ENCODE peak calls at places on chromosomes 7 and 10, in eight cellular contexts. One of them, this sample, is unnamed.

GRCh38 chr10:86687750-86688149 is 19.4 kb downstream of the LDB3 start:
- DNase-seq in effector CD4-positive, alpha-beta T cell: no peak
- DNase-seq in T-helper 2 cell: no peak
- DNase-seq in lower leg skin: no peak
- DNase-seq in HS-27A: no peak
- DNase-seq in epithelial cell of proximal tubule: no peak
- DNase-seq in T1000: no peak
- DNase-seq in activated CD4-positive, alpha-beta T cell treated with anti-CD3 and anti-CD28 coated beads, Interleukin-2, amount 50 U/mL, for 1 hour: no peak
- DNase-seq in this sample: no peak

GRCh38 chr7:117830422-117830954 is 42.8 kb downstream of the CTTNBP2 start:
- DNase-seq in epithelial cell of proximal tubule: no peak
- DNase-seq in T1000: no peak
- DNase-seq in HS-27A: no peak
- DNase-seq in lower leg skin: no peak
- DNase-seq in activated CD4-positive, alpha-beta T cell treated with anti-CD3 and anti-CD28 coated beads, Interleukin-2, amount 50 U/mL, for 1 hour: no peak
- DNase-seq in effector CD4-positive, alpha-beta T cell: no peak
- DNase-seq in T-helper 2 cell: no peak
- DNase-seq in this sample: no peak

GRCh38 chr7:23680417-23681405 is 712 bp downstream of the FAM221A start:
- DNase-seq in T-helper 2 cell: peak
- DNase-seq in HS-27A: no peak
- DNase-seq in lower leg skin: peak
- DNase-seq in T1000: no peak
- DNase-seq in activated CD4-positive, alpha-beta T cell treated with anti-CD3 and anti-CD28 coated beads, Interleukin-2, amount 50 U/mL, for 1 hour: peak
- DNase-seq in epithelial cell of proximal tubule: no peak
- DNase-seq in effector CD4-positive, alpha-beta T cell: peak
- DNase-seq in this sample: peak

GRCh38 chr10:103852189-103852711 is 3.1 kb downstream of the SH3PXD2A start:
- DNase-seq in T1000: no peak
- DNase-seq in effector CD4-positive, alpha-beta T cell: no peak
- DNase-seq in lower leg skin: no peak
- DNase-seq in activated CD4-positive, alpha-beta T cell treated with anti-CD3 and anti-CD28 coated beads, Interleukin-2, amount 50 U/mL, for 1 hour: no peak
- DNase-seq in epithelial cell of proximal tubule: no peak
- DNase-seq in T-helper 2 cell: no peak
- DNase-seq in HS-27A: no peak
- DNase-seq in this sample: no peak

GRCh38 chr7:131363719-131364118 is 36.0 kb downstream of the MKLN1 start:
- DNase-seq in epithelial cell of proximal tubule: no peak
- DNase-seq in lower leg skin: no peak
- DNase-seq in T-helper 2 cell: no peak
- DNase-seq in HS-27A: no peak
- DNase-seq in activated CD4-positive, alpha-beta T cell treated with anti-CD3 and anti-CD28 coated beads, Interleukin-2, amount 50 U/mL, for 1 hour: no peak
- DNase-seq in T1000: no peak
- DNase-seq in effector CD4-positive, alpha-beta T cell: no peak
- DNase-seq in this sample: no peak

GRCh38 chr7:135204876-135205275 is 6.5 kb downstream of the WDR91 start:
- DNase-seq in effector CD4-positive, alpha-beta T cell: no peak
- DNase-seq in T-helper 2 cell: no peak
- DNase-seq in epithelial cell of proximal tubule: no peak
- DNase-seq in T1000: no peak
- DNase-seq in HS-27A: no peak
- DNase-seq in lower leg skin: no peak
- DNase-seq in activated CD4-positive, alpha-beta T cell treated with anti-CD3 and anti-CD28 coated beads, Interleukin-2, amount 50 U/mL, for 1 hour: no peak
- DNase-seq in this sample: no peak

GRCh38 chr10:99709480-99710229 is 22.3 kb downstream of the COX15 start:
- DNase-seq in effector CD4-positive, alpha-beta T cell: no peak
- DNase-seq in T1000: no peak
- DNase-seq in epithelial cell of proximal tubule: no peak
- DNase-seq in T-helper 2 cell: peak
- DNase-seq in activated CD4-positive, alpha-beta T cell treated with anti-CD3 and anti-CD28 coated beads, Interleukin-2, amount 50 U/mL, for 1 hour: no peak
- DNase-seq in lower leg skin: no peak
- DNase-seq in HS-27A: no peak
- DNase-seq in this sample: no peak

GRCh38 chr10:110137142-110137545 is 70.3 kb upstream of the MXI1 start:
- DNase-seq in activated CD4-positive, alpha-beta T cell treated with anti-CD3 and anti-CD28 coated beads, Interleukin-2, amount 50 U/mL, for 1 hour: no peak
- DNase-seq in T-helper 2 cell: peak
- DNase-seq in HS-27A: peak
- DNase-seq in T1000: peak
- DNase-seq in epithelial cell of proximal tubule: peak
- DNase-seq in effector CD4-positive, alpha-beta T cell: no peak
- DNase-seq in lower leg skin: no peak
- DNase-seq in this sample: peak

GRCh38 chr10:11313463-11313862 is 295.8 kb downstream of the CELF2 start:
- DNase-seq in epithelial cell of proximal tubule: no peak
- DNase-seq in lower leg skin: no peak
- DNase-seq in activated CD4-positive, alpha-beta T cell treated with anti-CD3 and anti-CD28 coated beads, Interleukin-2, amount 50 U/mL, for 1 hour: no peak
- DNase-seq in T1000: no peak
- DNase-seq in HS-27A: no peak
- DNase-seq in T-helper 2 cell: no peak
- DNase-seq in effector CD4-positive, alpha-beta T cell: no peak
- DNase-seq in this sample: no peak

GRCh38 chr10:132704008-132704814 is 81.7 kb downstream of the NKX6-2 start:
- DNase-seq in epithelial cell of proximal tubule: no peak
- DNase-seq in effector CD4-positive, alpha-beta T cell: no peak
- DNase-seq in lower leg skin: peak
- DNase-seq in T1000: no peak
- DNase-seq in HS-27A: no peak
- DNase-seq in T-helper 2 cell: no peak
- DNase-seq in activated CD4-positive, alpha-beta T cell treated with anti-CD3 and anti-CD28 coated beads, Interleukin-2, amount 50 U/mL, for 1 hour: no peak
- DNase-seq in this sample: no peak

GRCh38 chr7:108314049-108314448 is 142.2 kb downstream of the NRCAM start:
- DNase-seq in HS-27A: no peak
- DNase-seq in effector CD4-positive, alpha-beta T cell: no peak
- DNase-seq in epithelial cell of proximal tubule: no peak
- DNase-seq in T1000: no peak
- DNase-seq in activated CD4-positive, alpha-beta T cell treated with anti-CD3 and anti-CD28 coated beads, Interleukin-2, amount 50 U/mL, for 1 hour: no peak
- DNase-seq in lower leg skin: no peak
- DNase-seq in T-helper 2 cell: no peak
- DNase-seq in this sample: no peak

GRCh38 chr10:130934333-130935035 is 377.0 kb downstream of the TCERG1L start:
- DNase-seq in HS-27A: no peak
- DNase-seq in effector CD4-positive, alpha-beta T cell: no peak
- DNase-seq in T1000: no peak
- DNase-seq in activated CD4-positive, alpha-beta T cell treated with anti-CD3 and anti-CD28 coated beads, Interleukin-2, amount 50 U/mL, for 1 hour: no peak
- DNase-seq in T-helper 2 cell: no peak
- DNase-seq in epithelial cell of proximal tubule: no peak
- DNase-seq in lower leg skin: no peak
- DNase-seq in this sample: no peak

GRCh38 chr10:110634527-110635209 is 9.5 kb upstream of the RBM20 start:
- DNase-seq in HS-27A: no peak
- DNase-seq in T-helper 2 cell: no peak
- DNase-seq in lower leg skin: no peak
- DNase-seq in T1000: no peak
- DNase-seq in epithelial cell of proximal tubule: no peak
- DNase-seq in effector CD4-positive, alpha-beta T cell: no peak
- DNase-seq in activated CD4-positive, alpha-beta T cell treated with anti-CD3 and anti-CD28 coated beads, Interleukin-2, amount 50 U/mL, for 1 hour: no peak
- DNase-seq in this sample: no peak

GRCh38 chr7:15967121-15967520 is 280.6 kb upstream of the MEOX2 start:
- DNase-seq in effector CD4-positive, alpha-beta T cell: no peak
- DNase-seq in T1000: no peak
- DNase-seq in epithelial cell of proximal tubule: no peak
- DNase-seq in activated CD4-positive, alpha-beta T cell treated with anti-CD3 and anti-CD28 coated beads, Interleukin-2, amount 50 U/mL, for 1 hour: no peak
- DNase-seq in lower leg skin: no peak
- DNase-seq in HS-27A: no peak
- DNase-seq in T-helper 2 cell: no peak
- DNase-seq in this sample: no peak

GRCh38 chr10:48694371-48695030 is 9.8 kb downstream of the WDFY4 start:
- DNase-seq in activated CD4-positive, alpha-beta T cell treated with anti-CD3 and anti-CD28 coated beads, Interleukin-2, amount 50 U/mL, for 1 hour: no peak
- DNase-seq in lower leg skin: no peak
- DNase-seq in effector CD4-positive, alpha-beta T cell: no peak
- DNase-seq in HS-27A: no peak
- DNase-seq in T-helper 2 cell: no peak
- DNase-seq in epithelial cell of proximal tubule: no peak
- DNase-seq in T1000: no peak
- DNase-seq in this sample: no peak

GRCh38 chr7:156609010-156609877 is 31.3 kb upstream of the RNF32 start:
- DNase-seq in epithelial cell of proximal tubule: no peak
- DNase-seq in activated CD4-positive, alpha-beta T cell treated with anti-CD3 and anti-CD28 coated beads, Interleukin-2, amount 50 U/mL, for 1 hour: no peak
- DNase-seq in lower leg skin: no peak
- DNase-seq in T-helper 2 cell: no peak
- DNase-seq in T1000: no peak
- DNase-seq in effector CD4-positive, alpha-beta T cell: no peak
- DNase-seq in HS-27A: no peak
- DNase-seq in this sample: no peak

GRCh38 chr10:25047902-25048301 is 31.5 kb downstream of the THNSL1 start:
- DNase-seq in activated CD4-positive, alpha-beta T cell treated with anti-CD3 and anti-CD28 coated beads, Interleukin-2, amount 50 U/mL, for 1 hour: no peak
- DNase-seq in T-helper 2 cell: no peak
- DNase-seq in T1000: peak
- DNase-seq in HS-27A: no peak
- DNase-seq in lower leg skin: no peak
- DNase-seq in epithelial cell of proximal tubule: no peak
- DNase-seq in effector CD4-positive, alpha-beta T cell: no peak
- DNase-seq in this sample: peak

GRCh38 chr10:49552277-49552676 is 13.4 kb upstream of the ERCC6 start:
- DNase-seq in lower leg skin: no peak
- DNase-seq in epithelial cell of proximal tubule: no peak
- DNase-seq in HS-27A: no peak
- DNase-seq in T1000: peak
- DNase-seq in T-helper 2 cell: no peak
- DNase-seq in activated CD4-positive, alpha-beta T cell treated with anti-CD3 and anti-CD28 coated beads, Interleukin-2, amount 50 U/mL, for 1 hour: no peak
- DNase-seq in effector CD4-positive, alpha-beta T cell: no peak
- DNase-seq in this sample: peak

GRCh38 chr7:16650266-16650665 is 4.3 kb downstream of the BZW2 start:
- DNase-seq in T1000: no peak
- DNase-seq in T-helper 2 cell: no peak
- DNase-seq in HS-27A: no peak
- DNase-seq in activated CD4-positive, alpha-beta T cell treated with anti-CD3 and anti-CD28 coated beads, Interleukin-2, amount 50 U/mL, for 1 hour: no peak
- DNase-seq in epithelial cell of proximal tubule: no peak
- DNase-seq in lower leg skin: no peak
- DNase-seq in effector CD4-positive, alpha-beta T cell: no peak
- DNase-seq in this sample: no peak

GRCh38 chr10:121994429-121994881 is 5.5 kb downstream of the TACC2 start:
- DNase-seq in activated CD4-positive, alpha-beta T cell treated with anti-CD3 and anti-CD28 coated beads, Interleukin-2, amount 50 U/mL, for 1 hour: no peak
- DNase-seq in T-helper 2 cell: no peak
- DNase-seq in T1000: no peak
- DNase-seq in lower leg skin: peak
- DNase-seq in effector CD4-positive, alpha-beta T cell: no peak
- DNase-seq in HS-27A: no peak
- DNase-seq in epithelial cell of proximal tubule: no peak
- DNase-seq in this sample: no peak

GRCh38 chr7:131325179-131325840 is 2.4 kb upstream of the MKLN1 start:
- DNase-seq in lower leg skin: no peak
- DNase-seq in T1000: no peak
- DNase-seq in T-helper 2 cell: no peak
- DNase-seq in activated CD4-positive, alpha-beta T cell treated with anti-CD3 and anti-CD28 coated beads, Interleukin-2, amount 50 U/mL, for 1 hour: no peak
- DNase-seq in HS-27A: no peak
- DNase-seq in effector CD4-positive, alpha-beta T cell: no peak
- DNase-seq in epithelial cell of proximal tubule: no peak
- DNase-seq in this sample: no peak

GRCh38 chr7:114409750-114410149 is 4.9 kb upstream of the FOXP2 start:
- DNase-seq in T1000: no peak
- DNase-seq in epithelial cell of proximal tubule: no peak
- DNase-seq in T-helper 2 cell: no peak
- DNase-seq in HS-27A: peak
- DNase-seq in activated CD4-positive, alpha-beta T cell treated with anti-CD3 and anti-CD28 coated beads, Interleukin-2, amount 50 U/mL, for 1 hour: no peak
- DNase-seq in lower leg skin: no peak
- DNase-seq in effector CD4-positive, alpha-beta T cell: no peak
- DNase-seq in this sample: peak

GRCh38 chr7:158814637-158815036 is 14.7 kb downstream of the ESYT2 start:
- DNase-seq in T-helper 2 cell: peak
- DNase-seq in epithelial cell of proximal tubule: no peak
- DNase-seq in activated CD4-positive, alpha-beta T cell treated with anti-CD3 and anti-CD28 coated beads, Interleukin-2, amount 50 U/mL, for 1 hour: no peak
- DNase-seq in T1000: no peak
- DNase-seq in effector CD4-positive, alpha-beta T cell: peak
- DNase-seq in HS-27A: no peak
- DNase-seq in lower leg skin: no peak
- DNase-seq in this sample: no peak

GRCh38 chr10:91042069-91042468 is 121.2 kb upstream of the ANKRD1 start:
- DNase-seq in activated CD4-positive, alpha-beta T cell treated with anti-CD3 and anti-CD28 coated beads, Interleukin-2, amount 50 U/mL, for 1 hour: no peak
- DNase-seq in HS-27A: no peak
- DNase-seq in effector CD4-positive, alpha-beta T cell: no peak
- DNase-seq in T-helper 2 cell: no peak
- DNase-seq in T1000: no peak
- DNase-seq in epithelial cell of proximal tubule: no peak
- DNase-seq in lower leg skin: no peak
- DNase-seq in this sample: no peak

GRCh38 chr10:110360857-110361474 is 56.2 kb upstream of the SMNDC1 start:
- DNase-seq in HS-27A: no peak
- DNase-seq in epithelial cell of proximal tubule: peak
- DNase-seq in activated CD4-positive, alpha-beta T cell treated with anti-CD3 and anti-CD28 coated beads, Interleukin-2, amount 50 U/mL, for 1 hour: no peak
- DNase-seq in effector CD4-positive, alpha-beta T cell: no peak
- DNase-seq in T-helper 2 cell: no peak
- DNase-seq in T1000: no peak
- DNase-seq in lower leg skin: no peak
- DNase-seq in this sample: no peak

GRCh38 chr7:139861794-139862193 is 32.7 kb downstream of the TBXAS1 start:
- DNase-seq in T-helper 2 cell: no peak
- DNase-seq in effector CD4-positive, alpha-beta T cell: no peak
- DNase-seq in T1000: no peak
- DNase-seq in lower leg skin: no peak
- DNase-seq in activated CD4-positive, alpha-beta T cell treated with anti-CD3 and anti-CD28 coated beads, Interleukin-2, amount 50 U/mL, for 1 hour: no peak
- DNase-seq in HS-27A: no peak
- DNase-seq in epithelial cell of proximal tubule: no peak
- DNase-seq in this sample: no peak

GRCh38 chr7:24366901-24367300 is 82.9 kb downstream of the NPY start:
- DNase-seq in T-helper 2 cell: no peak
- DNase-seq in lower leg skin: no peak
- DNase-seq in T1000: no peak
- DNase-seq in epithelial cell of proximal tubule: no peak
- DNase-seq in HS-27A: no peak
- DNase-seq in effector CD4-positive, alpha-beta T cell: no peak
- DNase-seq in activated CD4-positive, alpha-beta T cell treated with anti-CD3 and anti-CD28 coated beads, Interleukin-2, amount 50 U/mL, for 1 hour: no peak
- DNase-seq in this sample: no peak

GRCh38 chr7:17318146-17318545 is 19.7 kb downstream of the AHR start:
- DNase-seq in lower leg skin: no peak
- DNase-seq in T1000: no peak
- DNase-seq in epithelial cell of proximal tubule: no peak
- DNase-seq in T-helper 2 cell: no peak
- DNase-seq in activated CD4-positive, alpha-beta T cell treated with anti-CD3 and anti-CD28 coated beads, Interleukin-2, amount 50 U/mL, for 1 hour: no peak
- DNase-seq in effector CD4-positive, alpha-beta T cell: no peak
- DNase-seq in HS-27A: no peak
- DNase-seq in this sample: no peak

GRCh38 chr7:134355004-134355525 is 38.3 kb upstream of the SLC35B4 start:
- DNase-seq in activated CD4-positive, alpha-beta T cell treated with anti-CD3 and anti-CD28 coated beads, Interleukin-2, amount 50 U/mL, for 1 hour: no peak
- DNase-seq in HS-27A: no peak
- DNase-seq in T1000: no peak
- DNase-seq in epithelial cell of proximal tubule: no peak
- DNase-seq in T-helper 2 cell: no peak
- DNase-seq in effector CD4-positive, alpha-beta T cell: no peak
- DNase-seq in lower leg skin: no peak
- DNase-seq in this sample: no peak

GRCh38 chr10:60901561-60902235 is 42.3 kb downstream of the RHOBTB1 start:
- DNase-seq in T1000: no peak
- DNase-seq in T-helper 2 cell: no peak
- DNase-seq in activated CD4-positive, alpha-beta T cell treated with anti-CD3 and anti-CD28 coated beads, Interleukin-2, amount 50 U/mL, for 1 hour: no peak
- DNase-seq in HS-27A: no peak
- DNase-seq in epithelial cell of proximal tubule: no peak
- DNase-seq in lower leg skin: no peak
- DNase-seq in effector CD4-positive, alpha-beta T cell: no peak
- DNase-seq in this sample: no peak

GRCh38 chr10:126661841-126662520 is 8.5 kb downstream of the C10orf90 start:
- DNase-seq in activated CD4-positive, alpha-beta T cell treated with anti-CD3 and anti-CD28 coated beads, Interleukin-2, amount 50 U/mL, for 1 hour: no peak
- DNase-seq in epithelial cell of proximal tubule: no peak
- DNase-seq in HS-27A: no peak
- DNase-seq in T-helper 2 cell: no peak
- DNase-seq in T1000: peak
- DNase-seq in lower leg skin: no peak
- DNase-seq in effector CD4-positive, alpha-beta T cell: no peak
- DNase-seq in this sample: peak

This sample was measured in HS-5.